ENCODE peak calls at places on chromosome 10, in six cellular contexts. P is activated T-cell treated with anti-CD3 and anti-CD28 coated beads for 1 hour, V is HEK293T, W is retina, I is OCI-LY7, Z is NCI-H748 treated with DMSO at 0.1 percent for 48 hours. A is an unnamed sample.

GRCh38 chr10:33241351-33241750 is 93.1 kb downstream of the NRP1 start:
- DNase-seq in W (no peak), Z (no peak), V (no peak), P (no peak), I (no peak), A (no peak)

GRCh38 chr10:82882722-82883121 is 1007.7 kb downstream of the NRG3 start:
- DNase-seq in Z (no peak), I (no peak), P (no peak), V (no peak), W (no peak), A (no peak)

GRCh38 chr10:85492684-85493083 is 873.9 kb downstream of the GRID1 start:
- DNase-seq in V (no peak), Z (no peak), W (no peak), P (no peak), I (no peak), A (no peak)

GRCh38 chr10:62153191-62153590 is 115.5 kb downstream of the RTKN2 start:
- DNase-seq in I (no peak), Z (no peak), P (no peak), V (no peak), W (no peak), A (no peak)

GRCh38 chr10:104440221-104440620 is 86.6 kb downstream of the CFAP58 start:
- DNase-seq in W (no peak), V (no peak), P (no peak), Z (no peak), I (no peak), A (no peak)

GRCh38 chr10:69572159-69573055 is 815 bp downstream of the NEUROG3 start:
- DNase-seq in W (peak), I (no peak), P (no peak), V (no peak), Z (peak), A (no peak)

GRCh38 chr10:15169555-15170407 is 1.3 kb upstream of the NMT2 start:
- DNase-seq in P (peak), I (peak), Z (no peak), W (no peak), V (no peak), A (no peak)

GRCh38 chr10:69506834-69507643 is 55.8 kb downstream of the TSPAN15 start:
- DNase-seq in I (no peak), W (no peak), V (no peak), Z (no peak), P (no peak), A (peak)

GRCh38 chr10:110535958-110536891 is 31.3 kb upstream of the SMC3 start:
- DNase-seq in V (no peak), Z (no peak), W (no peak), P (no peak), I (peak), A (peak)

GRCh38 chr10:5234106-5234877 is 37.7 kb downstream of the AKR1C4 start:
- DNase-seq in V (no peak), I (no peak), W (no peak), P (no peak), Z (no peak), A (no peak)

A was measured in Karpas-422.